ENCODE peak calls at places on chromosomes 16 and 17, in nine cellular contexts. One of them, this sample, is unnamed.

GRCh38 chr16:29012913-29013641 is 28.2 kb downstream of the LAT start:
- DNase-seq in EL: no peak
- DNase-seq in fibroblast of pulmonary artery: no peak
- DNase-seq in colonic mucosa: no peak
- DNase-seq in fibroblast of the conjunctiva: no peak
- DNase-seq in mesendoderm: no peak
- DNase-seq in T-helper 9 cell: no peak
- DNase-seq in substantia nigra: no peak
- DNase-seq in cardiac muscle cell: no peak
- DNase-seq in this sample: no peak

GRCh38 chr17:76740329-76741118 is 2.6 kb downstream of the MFSD11 start:
- DNase-seq in EL: no peak
- DNase-seq in fibroblast of pulmonary artery: peak; percentile 60
- DNase-seq in colonic mucosa: no peak
- DNase-seq in fibroblast of the conjunctiva: no peak
- DNase-seq in mesendoderm: no peak
- DNase-seq in T-helper 9 cell: no peak
- DNase-seq in substantia nigra: no peak
- DNase-seq in cardiac muscle cell: peak; percentile 59
- DNase-seq in this sample: no peak

GRCh38 chr16:57289391-57290257 is 5.2 kb upstream of the PLLP start:
- DNase-seq in EL: no peak
- DNase-seq in fibroblast of pulmonary artery: no peak
- DNase-seq in colonic mucosa: no peak
- DNase-seq in fibroblast of the conjunctiva: no peak
- DNase-seq in mesendoderm: no peak
- DNase-seq in T-helper 9 cell: no peak
- DNase-seq in substantia nigra: no peak
- DNase-seq in cardiac muscle cell: no peak
- DNase-seq in this sample: no peak

GRCh38 chr17:55814377-55814776 is 63.5 kb downstream of the PCTP start:
- DNase-seq in EL: peak; percentile 15
- DNase-seq in fibroblast of pulmonary artery: no peak
- DNase-seq in colonic mucosa: no peak
- DNase-seq in fibroblast of the conjunctiva: no peak
- DNase-seq in mesendoderm: no peak
- DNase-seq in T-helper 9 cell: no peak
- DNase-seq in substantia nigra: no peak
- DNase-seq in cardiac muscle cell: no peak
- DNase-seq in this sample: peak; percentile 10

GRCh38 chr17:59330314-59330942 is 1.0 kb upstream of the YPEL2 start:
- DNase-seq in EL: no peak
- DNase-seq in fibroblast of pulmonary artery: no peak
- DNase-seq in colonic mucosa: peak; percentile 91
- DNase-seq in fibroblast of the conjunctiva: no peak
- DNase-seq in mesendoderm: peak; percentile 72
- DNase-seq in T-helper 9 cell: no peak
- DNase-seq in substantia nigra: no peak
- DNase-seq in cardiac muscle cell: no peak
- DNase-seq in this sample: peak; percentile 84

GRCh38 chr16:67676516-67676915 is 9.9 kb downstream of the C16orf86 start:
- DNase-seq in EL: no peak
- DNase-seq in fibroblast of pulmonary artery: no peak
- DNase-seq in colonic mucosa: no peak
- DNase-seq in fibroblast of the conjunctiva: no peak
- DNase-seq in mesendoderm: no peak
- DNase-seq in T-helper 9 cell: no peak
- DNase-seq in substantia nigra: no peak
- DNase-seq in cardiac muscle cell: no peak
- DNase-seq in this sample: no peak

GRCh38 chr17:5816491-5816890 is 232.2 kb upstream of the NLRP1 start:
- DNase-seq in EL: no peak
- DNase-seq in fibroblast of pulmonary artery: no peak
- DNase-seq in colonic mucosa: no peak
- DNase-seq in fibroblast of the conjunctiva: no peak
- DNase-seq in mesendoderm: no peak
- DNase-seq in T-helper 9 cell: no peak
- DNase-seq in substantia nigra: peak; percentile 23
- DNase-seq in cardiac muscle cell: no peak
- DNase-seq in this sample: no peak

GRCh38 chr17:40361063-40361924 is 3.2 kb downstream of the GJD3 start:
- DNase-seq in EL: no peak
- DNase-seq in fibroblast of pulmonary artery: no peak
- DNase-seq in colonic mucosa: no peak
- DNase-seq in fibroblast of the conjunctiva: no peak
- DNase-seq in mesendoderm: no peak
- DNase-seq in T-helper 9 cell: no peak
- DNase-seq in substantia nigra: no peak
- DNase-seq in cardiac muscle cell: no peak
- DNase-seq in this sample: no peak

GRCh38 chr17:81379523-81379942 is 15.7 kb upstream of the BAHCC1 start:
- DNase-seq in EL: no peak
- DNase-seq in fibroblast of pulmonary artery: no peak
- DNase-seq in colonic mucosa: peak; percentile 75
- DNase-seq in fibroblast of the conjunctiva: no peak
- DNase-seq in mesendoderm: no peak
- DNase-seq in T-helper 9 cell: no peak
- DNase-seq in substantia nigra: no peak
- DNase-seq in cardiac muscle cell: no peak
- DNase-seq in this sample: no peak

GRCh38 chr17:57295526-57296023 is 39.3 kb downstream of the MSI2 start:
- DNase-seq in EL: peak; percentile 70
- DNase-seq in fibroblast of pulmonary artery: peak; percentile 21
- DNase-seq in colonic mucosa: no peak
- DNase-seq in fibroblast of the conjunctiva: no peak
- DNase-seq in mesendoderm: peak; percentile 50
- DNase-seq in T-helper 9 cell: no peak
- DNase-seq in substantia nigra: no peak
- DNase-seq in cardiac muscle cell: peak; percentile 10
- DNase-seq in this sample: no peak

GRCh38 chr16:47492428-47493357 is 31.6 kb downstream of the PHKB start:
- DNase-seq in EL: no peak
- DNase-seq in fibroblast of pulmonary artery: peak; percentile 78
- DNase-seq in colonic mucosa: peak; percentile 58
- DNase-seq in fibroblast of the conjunctiva: peak; percentile 20
- DNase-seq in mesendoderm: no peak
- DNase-seq in T-helper 9 cell: no peak
- DNase-seq in substantia nigra: peak; percentile 7
- DNase-seq in cardiac muscle cell: peak; percentile 74
- DNase-seq in this sample: peak; percentile 67

GRCh38 chr17:32847977-32848376 is 28.9 kb downstream of the MYO1D start:
- DNase-seq in EL: no peak
- DNase-seq in fibroblast of pulmonary artery: no peak
- DNase-seq in colonic mucosa: no peak
- DNase-seq in fibroblast of the conjunctiva: no peak
- DNase-seq in mesendoderm: no peak
- DNase-seq in T-helper 9 cell: no peak
- DNase-seq in substantia nigra: no peak
- DNase-seq in cardiac muscle cell: no peak
- DNase-seq in this sample: no peak

GRCh38 chr16:59341368-59341767 is 607.3 kb upstream of the GOT2 start:
- DNase-seq in EL: peak; percentile 8
- DNase-seq in fibroblast of pulmonary artery: no peak
- DNase-seq in colonic mucosa: no peak
- DNase-seq in fibroblast of the conjunctiva: no peak
- DNase-seq in mesendoderm: peak; percentile 49
- DNase-seq in T-helper 9 cell: no peak
- DNase-seq in substantia nigra: no peak
- DNase-seq in cardiac muscle cell: no peak
- DNase-seq in this sample: no peak

GRCh38 chr16:80806957-80807356 is 2.6 kb upstream of the CDYL2 start:
- DNase-seq in EL: peak; percentile 73
- DNase-seq in fibroblast of pulmonary artery: peak; percentile 76
- DNase-seq in colonic mucosa: no peak
- DNase-seq in fibroblast of the conjunctiva: peak; percentile 5
- DNase-seq in mesendoderm: no peak
- DNase-seq in T-helper 9 cell: no peak
- DNase-seq in substantia nigra: no peak
- DNase-seq in cardiac muscle cell: peak; percentile 43
- DNase-seq in this sample: no peak

This sample was measured in mucosa of gallbladder.